ENCODE peak calls at places on chromosomes 13 and 19, in five cellular contexts. F is HEK293T, S is NCI-H2171 treated with DMSO at 0.1 percent for 48 hours, D is mammary epithelial cell, R is NCI-H1092. Y is an unnamed sample.

GRCh38 chr19:49638360-49638759 is 1.6 kb downstream of the RRAS start:
- DNase-seq in R (no peak), S (no peak), F (no peak), D (no peak), Y (no peak)

GRCh38 chr19:34336781-34337271 is 28.2 kb upstream of the GPI start:
- DNase-seq in S (peak), D (peak), R (no peak), F (peak), Y (peak)

GRCh38 chr13:37701306-37701705 is 102.7 kb upstream of the POSTN start:
- DNase-seq in F (no peak), S (no peak), D (no peak), R (no peak), Y (no peak)

GRCh38 chr13:49585220-49586157 is at the start of gene RCBTB1:
- DNase-seq in D (peak), R (peak), F (peak), S (peak), Y (peak)

GRCh38 chr19:46856062-46857022 is 4.5 kb upstream of the ARHGAP35 start:
- DNase-seq in D (peak), R (peak), S (no peak), F (peak), Y (peak)

GRCh38 chr19:491146-491741 is 5.0 kb upstream of the MADCAM1 start:
- DNase-seq in D (no peak), R (no peak), S (no peak), F (peak), Y (no peak)

GRCh38 chr19:33675501-33676124 is 53.9 kb downstream of the CHST8 start:
- DNase-seq in R (no peak), S (no peak), D (no peak), F (no peak), Y (no peak)

GRCh38 chr19:35294328-35294727 is 2.4 kb downstream of the MAG start:
- DNase-seq in D (no peak), F (no peak), S (no peak), R (no peak), Y (no peak)

GRCh38 chr13:35720690-35721554 is 244.4 kb upstream of the MAB21L1 start:
- DNase-seq in F (peak), S (peak), R (peak), D (peak), Y (peak)

GRCh38 chr13:107006646-107007045 is 438.7 kb upstream of the ARGLU1 start:
- DNase-seq in S (no peak), F (no peak), R (no peak), D (no peak), Y (no peak)

Y was measured in NCI-H1694 treated with DMSO at 0.1 percent for 48 hours.